ENCODE peak calls at places on chromosomes 5 and 9, in ten cellular contexts. Q is HS-27A; E is activated CD8-positive, alpha-beta memory T cell treated with anti-CD3 and anti-CD28 coated beads, Interleukin-2, amount 50 U/mL, for 48 hours; D is NCI-H1105 treated with DMSO at 0.1 percent for 48 hours; A is ACHN; K is fibroblast of the conjunctiva; B is Daoy; G is activated gamma-delta T cell treated with anti-CD3 and anti-CD28 coated beads, Interleukin-2, amount 50 U/mL, for 16 hours; S is T-helper 9 cell; X is right lobe of liver. W is an unnamed sample.

GRCh38 chr9:306907-307306 is 92.2 kb downstream of the DOCK8 start:
- DNase-seq in D (no peak), E (no peak), B (peak), Q (no peak), S (peak), K (no peak), G (peak), X (no peak), A (peak), W (peak)

GRCh38 chr5:3862906-3863305 is 267.3 kb downstream of the IRX1 start:
- DNase-seq in A (no peak), X (no peak), D (no peak), G (no peak), B (peak), S (no peak), E (no peak), K (no peak), Q (no peak), W (no peak)

GRCh38 chr5:138770977-138771376 is 17.8 kb downstream of the CTNNA1 start:
- DNase-seq in Q (no peak), X (no peak), B (no peak), D (no peak), S (no peak), A (no peak), K (no peak), G (no peak), E (no peak), W (no peak)

GRCh38 chr5:145260670-145261069 is 574.5 kb downstream of the PRELID2 start:
- DNase-seq in E (no peak), K (no peak), D (no peak), X (no peak), S (no peak), B (no peak), Q (no peak), A (no peak), G (no peak), W (no peak)

GRCh38 chr5:157148734-157149615 is 6.3 kb upstream of the MED7 start:
- DNase-seq in E (peak), D (peak), G (peak), X (peak), K (peak), A (peak), S (peak), Q (no peak), B (peak), W (peak)

GRCh38 chr9:97627624-97628023 is 5.5 kb downstream of the TSTD2 start:
- DNase-seq in D (no peak), K (no peak), B (no peak), X (no peak), A (no peak), G (no peak), Q (no peak), E (no peak), S (no peak), W (no peak)

GRCh38 chr9:87193151-87193550 is 245.8 kb upstream of the GAS1 start:
- DNase-seq in E (no peak), S (no peak), A (no peak), D (no peak), G (no peak), X (no peak), Q (no peak), B (no peak), K (no peak), W (no peak)

GRCh38 chr9:88991066-88992030 is at the start of gene S1PR3:
- DNase-seq in K (no peak), G (no peak), E (peak), B (peak), X (peak), Q (no peak), A (peak), S (no peak), D (peak), W (no peak)

GRCh38 chr5:154686490-154686889 is 68.7 kb upstream of the LARP1 start:
- DNase-seq in X (no peak), Q (no peak), G (no peak), A (no peak), D (no peak), S (no peak), B (no peak), K (no peak), E (no peak), W (no peak)

GRCh38 chr5:89756955-89757354 is 652.6 kb downstream of the CETN3 start:
- DNase-seq in K (no peak), E (no peak), X (no peak), D (no peak), A (no peak), S (no peak), G (no peak), B (peak), Q (no peak), W (no peak)

GRCh38 chr5:176364765-176365662 is at the start of gene ARL10:
- DNase-seq in Q (no peak), S (peak), E (peak), K (no peak), B (no peak), X (peak), G (peak), D (peak), A (peak), W (no peak)

GRCh38 chr5:65192326-65192725 is 289.4 kb downstream of the ADAMTS6 start:
- DNase-seq in G (no peak), X (no peak), S (no peak), E (no peak), Q (no peak), B (no peak), K (no peak), A (no peak), D (no peak), W (no peak)

GRCh38 chr5:10525124-10525495 is 38.8 kb upstream of the ANKRD33B start:
- DNase-seq in X (no peak), A (no peak), B (no peak), G (no peak), E (no peak), S (no peak), D (no peak), K (no peak), Q (no peak), W (no peak)

GRCh38 chr5:34496258-34496657 is 159.9 kb upstream of the RAI14 start:
- DNase-seq in S (no peak), E (no peak), K (no peak), Q (no peak), A (no peak), D (no peak), G (no peak), X (no peak), B (no peak), W (no peak)

W was measured in HT-29.